ENCODE peak calls at places on chromosomes 6 and 20, in ten cellular contexts. O is IMR-90, X is HepG2, L is stomach, A is tibial nerve, Q is heart left ventricle, T is sigmoid colon, N is transverse colon, B is adrenal gland, Z is uterus. E is an unnamed sample.

GRCh38 chr6:79399499-79399898 is 137.7 kb downstream of the LCA5 start:
- DNase-seq in O (no peak), X (peak; percentile 78), L (no peak), A (no peak), Q (no peak), T (no peak), N (no peak), B (no peak), Z (no peak), E (no peak)

GRCh38 chr20:32672315-32672981 is 1.3 kb downstream of the C20orf203 start:
- DNase-seq in O (no peak), X (no peak), L (no peak), A (no peak), Q (no peak), T (no peak), N (no peak), B (no peak), Z (no peak), E (no peak)

GRCh38 chr6:49556429-49556837 is 6.0 kb downstream of the C6orf141 start:
- DNase-seq in O (peak; percentile 9), X (peak; percentile 89), L (no peak), A (no peak), Q (no peak), T (no peak), N (peak; percentile 63), B (peak; percentile 44), Z (no peak), E (peak; percentile 71)

GRCh38 chr20:10557685-10558084 is 116.1 kb downstream of the JAG1 start:
- DNase-seq in O (no peak), X (no peak), L (no peak), A (no peak), Q (no peak), T (no peak), N (no peak), B (no peak), Z (no peak), E (no peak)

GRCh38 chr6:168737481-168737880 is 296.5 kb downstream of the SMOC2 start:
- DNase-seq in O (no peak), X (peak; percentile 18), L (no peak), A (no peak), Q (no peak), T (no peak), N (no peak), B (no peak), Z (no peak), E (no peak)

GRCh38 chr6:2111162-2111677 is 134.2 kb downstream of the GMDS start:
- DNase-seq in O (peak; percentile 89), X (no peak), L (no peak), A (no peak), Q (no peak), T (no peak), N (no peak), B (no peak), Z (no peak), E (no peak)

GRCh38 chr6:136987526-136987925 is 57.2 kb downstream of the IL20RA start:
- DNase-seq in O (no peak), X (no peak), L (no peak), A (no peak), Q (no peak), T (no peak), N (no peak), B (no peak), Z (no peak), E (no peak)

GRCh38 chr20:37853823-37854375 is 49.0 kb upstream of the VSTM2L start:
- DNase-seq in O (no peak), X (no peak), L (no peak), A (no peak), Q (no peak), T (no peak), N (no peak), B (no peak), Z (no peak), E (no peak)

GRCh38 chr6:90658497-90658896 is 71.6 kb upstream of the MAP3K7 start:
- DNase-seq in O (no peak), X (no peak), L (no peak), A (no peak), Q (no peak), T (no peak), N (no peak), B (no peak), Z (no peak), E (no peak)

DNA sequence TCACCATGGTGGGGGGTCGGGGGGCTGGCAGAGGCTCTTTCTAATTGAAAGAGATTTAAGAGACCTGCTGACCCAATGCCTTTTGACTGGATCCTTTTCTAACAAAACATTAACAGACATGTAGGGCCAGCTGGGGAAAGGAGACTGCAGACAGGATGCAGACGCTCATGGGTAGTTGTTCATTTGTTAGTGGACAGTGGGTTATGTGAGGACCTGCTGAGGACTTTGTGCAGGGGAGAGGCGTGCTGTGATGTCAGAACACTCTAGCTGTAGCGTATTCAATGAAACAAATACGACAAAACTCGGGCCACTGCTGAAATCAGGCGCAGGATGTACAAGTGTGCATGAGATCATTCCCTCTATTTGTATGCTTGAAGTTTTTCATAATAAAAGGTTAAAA is 1.1 kb downstream of the IP6K3 start:
- DNase-seq in O (peak; percentile 51), X (peak; percentile 45), L (no peak), A (no peak), Q (no peak), T (peak; percentile 78), N (peak; percentile 36), B (no peak), Z (no peak), E (no peak)
- TF ChIP-seq POLR2A in O (no peak), X (no peak), L (no peak), A (no peak), Q (no peak), T (no peak), N (no peak), B (no peak), Z (no peak), E (no peak)

GRCh38 chr6:53333439-53334408 is 15.0 kb downstream of the ELOVL5 start:
- DNase-seq in O (no peak), X (peak; percentile 56), L (no peak), A (no peak), Q (no peak), T (no peak), N (no peak), B (no peak), Z (no peak), E (no peak)

GRCh38 chr6:53331678-53332077 is 17.1 kb downstream of the ELOVL5 start:
- DNase-seq in O (no peak), X (no peak), L (no peak), A (no peak), Q (no peak), T (no peak), N (no peak), B (no peak), Z (no peak), E (no peak)

GRCh38 chr6:53338304-53338703 is 10.4 kb downstream of the ELOVL5 start:
- DNase-seq in O (no peak), X (no peak), L (no peak), A (no peak), Q (no peak), T (no peak), N (no peak), B (no peak), Z (no peak), E (no peak)

GRCh38 chr6:53336070-53336469 is 12.7 kb downstream of the ELOVL5 start:
- DNase-seq in O (no peak), X (no peak), L (no peak), A (no peak), Q (no peak), T (no peak), N (no peak), B (no peak), Z (no peak), E (no peak)

DNA sequence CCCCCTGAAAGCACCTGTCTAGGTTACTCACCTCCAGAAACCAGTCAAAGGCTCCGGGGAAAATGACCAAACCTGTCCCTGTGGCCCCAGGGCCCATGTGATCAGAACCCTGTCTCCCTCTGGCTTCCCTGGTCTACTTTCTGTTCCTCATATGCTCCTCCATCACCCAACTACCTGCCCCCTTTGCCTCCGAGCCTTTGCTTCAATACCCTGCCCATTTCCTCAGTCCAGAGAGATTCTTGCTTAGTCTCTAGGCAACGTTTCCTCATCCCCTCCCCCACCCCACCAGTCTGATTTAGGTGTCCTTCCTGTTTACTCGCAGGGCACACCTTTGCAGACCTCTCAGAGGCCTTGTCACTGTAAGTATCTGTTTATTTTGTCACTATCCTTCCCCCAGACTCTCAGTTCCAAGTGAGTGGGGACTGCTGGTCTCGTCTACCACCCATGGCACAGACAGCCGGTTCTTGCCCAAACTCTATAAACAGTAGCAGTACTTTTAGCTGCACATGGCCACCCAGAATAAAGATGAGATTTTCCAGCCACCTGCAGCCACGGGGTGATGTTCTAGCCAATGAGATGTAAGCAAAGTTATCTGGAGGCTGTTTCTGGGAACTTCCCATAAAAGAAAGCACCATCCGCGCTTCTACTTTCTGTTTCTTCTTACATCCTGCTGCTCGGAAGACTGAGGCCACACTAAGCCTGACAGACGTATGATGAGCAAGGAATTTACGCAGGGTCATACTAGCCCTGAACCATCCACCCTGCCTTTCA is 13.3 kb downstream of the ELOVL5 start:
- DNase-seq in O (no peak), X (no peak), L (peak; percentile 40), A (no peak), Q (peak; percentile 46), T (no peak), N (peak; percentile 70), B (no peak), Z (no peak), E (peak; percentile 10)
- H3K4me3 ChIP-seq in O (no peak overlapping the region), X (no peak overlapping the region), L (peak overlapping the region; percentile 4), A (no peak overlapping the region), Q (peak overlapping the region; percentile 13), T (peak overlapping the region; percentile 27), N (no peak overlapping the region), B (no peak overlapping the region), Z (no peak overlapping the region), E (no peak overlapping the region)

GRCh38 chr6:4928426-4928825 is 75.4 kb downstream of the RPP40 start:
- DNase-seq in O (peak; percentile 55), X (no peak), L (no peak), A (no peak), Q (no peak), T (no peak), N (no peak), B (no peak), Z (no peak), E (no peak)
- H3K4me1 ChIP-seq in O (peaks cover 7% of the 10 kb centered on the region), X (peaks cover 16% of the 10 kb centered on the region), L (peaks cover 37% of the 10 kb centered on the region), A (no peaks in the 10 kb centered on the region), Q (peaks cover 33% of the 10 kb centered on the region), T (peaks cover 23% of the 10 kb centered on the region), N (peaks cover 29% of the 10 kb centered on the region), B (no peaks in the 10 kb centered on the region), Z (no peaks in the 10 kb centered on the region), E (no peaks in the 10 kb centered on the region)

GRCh38 chr6:53961679-53962370 is 149.4 kb upstream of the MLIP start:
- DNase-seq in O (peak; percentile 19), X (no peak), L (no peak), A (no peak), Q (no peak), T (no peak), N (no peak), B (no peak), Z (no peak), E (no peak)

GRCh38 chr6:53962631-53963030 is 148.6 kb upstream of the MLIP start:
- DNase-seq in O (no peak), X (no peak), L (no peak), A (no peak), Q (no peak), T (no peak), N (no peak), B (no peak), Z (no peak), E (no peak)

DNA sequence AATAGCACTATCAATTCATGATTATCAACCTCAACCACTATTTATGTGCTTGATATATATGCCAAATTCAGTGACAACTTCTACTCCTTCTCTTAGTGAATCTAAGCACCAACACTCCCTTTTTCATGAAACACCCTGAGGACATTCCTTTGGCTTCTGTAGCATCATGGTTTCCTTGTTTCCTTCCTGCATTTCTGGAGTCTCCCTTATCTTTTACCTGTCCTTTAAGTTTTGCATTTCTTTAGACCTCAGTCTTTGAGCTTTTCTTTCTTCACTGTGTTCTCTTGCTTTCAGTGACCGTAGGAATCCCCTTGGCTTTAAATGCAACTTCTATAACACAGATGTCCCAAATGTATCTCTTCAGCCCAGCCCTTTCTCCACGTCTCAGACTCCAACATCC is 143.8 kb upstream of the MLIP start:
- DNase-seq in O (no peak), X (no peak), L (no peak), A (no peak), Q (no peak), T (no peak), N (no peak), B (no peak), Z (no peak), E (no peak)
- TF ChIP-seq POLR2A in O (no peak), X (no peak), L (no peak), A (no peak), Q (no peak), T (no peak), N (no peak), B (no peak), Z (no peak), E (no peak)

E was measured in body of pancreas.